ENCODE peak calls at places on chromosomes 5 and 9, in six cellular contexts. One of them, this sample, is unnamed.
A peak's percentile ranks its signal among the peaks of the same experiment; 100 is the strongest.

GRCh38 chr5:119353686-119354366 is 2.0 kb upstream of the TNFAIP8 start:
- ATAC-seq in HCT116: no peak
- ATAC-seq in GM12878: peak; percentile 72
- ATAC-seq in HepG2: no peak
- ATAC-seq in GM23338: no peak
- ATAC-seq in upper lobe of left lung: no peak
- ATAC-seq in this sample: no peak

GRCh38 chr9:111937781-111938426 is 41.3 kb downstream of the UGCG start:
- ATAC-seq in HCT116: no peak
- ATAC-seq in GM12878: peak; percentile 90
- ATAC-seq in HepG2: no peak
- ATAC-seq in GM23338: no peak
- ATAC-seq in upper lobe of left lung: peak; percentile 82
- ATAC-seq in this sample: no peak

GRCh38 chr5:177419045-177419444 is 7.4 kb upstream of the GRK6 start:
- ATAC-seq in HCT116: no peak
- ATAC-seq in GM12878: no peak
- ATAC-seq in HepG2: no peak
- ATAC-seq in GM23338: no peak
- ATAC-seq in upper lobe of left lung: no peak
- ATAC-seq in this sample: peak; percentile 41

GRCh38 chr5:78893959-78894676 is 91.0 kb downstream of the ARSB start:
- ATAC-seq in HCT116: no peak
- ATAC-seq in GM12878: peak; percentile 92
- ATAC-seq in HepG2: no peak
- ATAC-seq in GM23338: no peak
- ATAC-seq in upper lobe of left lung: no peak
- ATAC-seq in this sample: no peak

GRCh38 chr9:128689820-128690683 is 1.0 kb downstream of the SET start:
- ATAC-seq in HCT116: peak; percentile 8
- ATAC-seq in GM12878: no peak
- ATAC-seq in HepG2: no peak
- ATAC-seq in GM23338: peak; percentile 1
- ATAC-seq in upper lobe of left lung: no peak
- ATAC-seq in this sample: no peak

GRCh38 chr9:22050924-22051323 is 41.8 kb upstream of the CDKN2B start:
- ATAC-seq in HCT116: no peak
- ATAC-seq in GM12878: peak; percentile 76
- ATAC-seq in HepG2: no peak
- ATAC-seq in GM23338: no peak
- ATAC-seq in upper lobe of left lung: no peak
- ATAC-seq in this sample: no peak

GRCh38 chr9:21080793-21081192 is 3.1 kb upstream of the IFNB1 start:
- ATAC-seq in HCT116: no peak
- ATAC-seq in GM12878: no peak
- ATAC-seq in HepG2: no peak
- ATAC-seq in GM23338: no peak
- ATAC-seq in upper lobe of left lung: no peak
- ATAC-seq in this sample: no peak

GRCh38 chr5:113068559-113068958 is 92.0 kb downstream of the DCP2 start:
- ATAC-seq in HCT116: no peak
- ATAC-seq in GM12878: no peak
- ATAC-seq in HepG2: no peak
- ATAC-seq in GM23338: no peak
- ATAC-seq in upper lobe of left lung: no peak
- ATAC-seq in this sample: no peak

GRCh38 chr9:37335238-37335637 is 87.3 kb upstream of the GRHPR start:
- ATAC-seq in HCT116: no peak
- ATAC-seq in GM12878: no peak
- ATAC-seq in HepG2: no peak
- ATAC-seq in GM23338: no peak
- ATAC-seq in upper lobe of left lung: no peak
- ATAC-seq in this sample: no peak

GRCh38 chr5:75668988-75669760 is 48.1 kb downstream of the POC5 start:
- ATAC-seq in HCT116: no peak
- ATAC-seq in GM12878: peak; percentile 97
- ATAC-seq in HepG2: peak; percentile 92
- ATAC-seq in GM23338: peak; percentile 69
- ATAC-seq in upper lobe of left lung: peak; percentile 59
- ATAC-seq in this sample: peak; percentile 58

GRCh38 chr5:34684281-34684979 is 28.3 kb downstream of the RAI14 start:
- ATAC-seq in HCT116: peak; percentile 36
- ATAC-seq in GM12878: no peak
- ATAC-seq in HepG2: peak; percentile 27
- ATAC-seq in GM23338: peak; percentile 57
- ATAC-seq in upper lobe of left lung: no peak
- ATAC-seq in this sample: no peak

GRCh38 chr5:9437741-9438240 is 108.1 kb downstream of the SEMA5A start:
- ATAC-seq in HCT116: no peak
- ATAC-seq in GM12878: no peak
- ATAC-seq in HepG2: no peak
- ATAC-seq in GM23338: no peak
- ATAC-seq in upper lobe of left lung: peak; percentile 36
- ATAC-seq in this sample: peak; percentile 73

GRCh38 chr9:87554177-87554940 is 56.7 kb downstream of the DAPK1 start:
- ATAC-seq in HCT116: no peak
- ATAC-seq in GM12878: no peak
- ATAC-seq in HepG2: no peak
- ATAC-seq in GM23338: no peak
- ATAC-seq in upper lobe of left lung: peak; percentile 31
- ATAC-seq in this sample: no peak

GRCh38 chr9:5949103-5949699 is 58.5 kb downstream of the MLANA start:
- ATAC-seq in HCT116: no peak
- ATAC-seq in GM12878: peak; percentile 79
- ATAC-seq in HepG2: no peak
- ATAC-seq in GM23338: no peak
- ATAC-seq in upper lobe of left lung: peak; percentile 68
- ATAC-seq in this sample: no peak

GRCh38 chr5:74252033-74252430 is 388.5 kb downstream of the ENC1 start:
- ATAC-seq in HCT116: no peak
- ATAC-seq in GM12878: no peak
- ATAC-seq in HepG2: no peak
- ATAC-seq in GM23338: no peak
- ATAC-seq in upper lobe of left lung: peak; percentile 41
- ATAC-seq in this sample: no peak

GRCh38 chr5:161660806-161661205 is 24.7 kb upstream of the GABRA6 start:
- ATAC-seq in HCT116: no peak
- ATAC-seq in GM12878: no peak
- ATAC-seq in HepG2: no peak
- ATAC-seq in GM23338: no peak
- ATAC-seq in upper lobe of left lung: no peak
- ATAC-seq in this sample: no peak

GRCh38 chr5:78327761-78328510 is 32.5 kb upstream of the SCAMP1 start:
- ATAC-seq in HCT116: no peak
- ATAC-seq in GM12878: no peak
- ATAC-seq in HepG2: no peak
- ATAC-seq in GM23338: no peak
- ATAC-seq in upper lobe of left lung: no peak
- ATAC-seq in this sample: no peak

GRCh38 chr9:21591221-21592062 is 109.3 kb upstream of the IFNE start:
- ATAC-seq in HCT116: peak; percentile 82
- ATAC-seq in GM12878: peak; percentile 56
- ATAC-seq in HepG2: peak; percentile 60
- ATAC-seq in GM23338: peak; percentile 82
- ATAC-seq in upper lobe of left lung: peak; percentile 96
- ATAC-seq in this sample: peak; percentile 91

GRCh38 chr5:81852277-81853004 is 101.5 kb upstream of the SSBP2 start:
- ATAC-seq in HCT116: peak; percentile 28
- ATAC-seq in GM12878: peak; percentile 34
- ATAC-seq in HepG2: no peak
- ATAC-seq in GM23338: peak; percentile 52
- ATAC-seq in upper lobe of left lung: peak; percentile 11
- ATAC-seq in this sample: no peak

GRCh38 chr5:61429906-61430305 is 97.8 kb downstream of the ZSWIM6 start:
- ATAC-seq in HCT116: no peak
- ATAC-seq in GM12878: no peak
- ATAC-seq in HepG2: no peak
- ATAC-seq in GM23338: no peak
- ATAC-seq in upper lobe of left lung: no peak
- ATAC-seq in this sample: no peak

GRCh38 chr9:98852961-98853360 is 45.5 kb downstream of the GALNT12 start:
- ATAC-seq in HCT116: no peak
- ATAC-seq in GM12878: no peak
- ATAC-seq in HepG2: no peak
- ATAC-seq in GM23338: no peak
- ATAC-seq in upper lobe of left lung: no peak
- ATAC-seq in this sample: no peak

GRCh38 chr5:35316611-35317307 is 86.5 kb upstream of the PRLR start:
- ATAC-seq in HCT116: no peak
- ATAC-seq in GM12878: peak; percentile 32
- ATAC-seq in HepG2: no peak
- ATAC-seq in GM23338: no peak
- ATAC-seq in upper lobe of left lung: no peak
- ATAC-seq in this sample: no peak

GRCh38 chr5:140240987-140241706 is 61.8 kb downstream of the PFDN1 start:
- ATAC-seq in HCT116: peak; percentile 73
- ATAC-seq in GM12878: no peak
- ATAC-seq in HepG2: peak; percentile 75
- ATAC-seq in GM23338: peak; percentile 74
- ATAC-seq in upper lobe of left lung: peak; percentile 53
- ATAC-seq in this sample: peak; percentile 81

GRCh38 chr9:35619800-35620158 is 1.6 kb upstream of the CD72 start:
- ATAC-seq in HCT116: no peak
- ATAC-seq in GM12878: peak; percentile 54
- ATAC-seq in HepG2: no peak
- ATAC-seq in GM23338: no peak
- ATAC-seq in upper lobe of left lung: no peak
- ATAC-seq in this sample: no peak

GRCh38 chr5:100950975-100951374 is 47.9 kb upstream of the ST8SIA4 start:
- ATAC-seq in HCT116: no peak
- ATAC-seq in GM12878: no peak
- ATAC-seq in HepG2: no peak
- ATAC-seq in GM23338: no peak
- ATAC-seq in upper lobe of left lung: peak; percentile 61
- ATAC-seq in this sample: no peak

GRCh38 chr9:14198544-14199510 is 115.1 kb downstream of the NFIB start:
- ATAC-seq in HCT116: no peak
- ATAC-seq in GM12878: no peak
- ATAC-seq in HepG2: no peak
- ATAC-seq in GM23338: peak; percentile 55
- ATAC-seq in upper lobe of left lung: peak; percentile 81
- ATAC-seq in this sample: peak; percentile 76

GRCh38 chr9:107546859-107547258 is 57.3 kb upstream of the KLF4 start:
- ATAC-seq in HCT116: no peak
- ATAC-seq in GM12878: no peak
- ATAC-seq in HepG2: peak; percentile 88
- ATAC-seq in GM23338: no peak
- ATAC-seq in upper lobe of left lung: no peak
- ATAC-seq in this sample: no peak

GRCh38 chr5:142106061-142106460 is 2.5 kb upstream of the NDFIP1 start:
- ATAC-seq in HCT116: no peak
- ATAC-seq in GM12878: no peak
- ATAC-seq in HepG2: no peak
- ATAC-seq in GM23338: no peak
- ATAC-seq in upper lobe of left lung: peak; percentile 41
- ATAC-seq in this sample: peak; percentile 49
- TF ChIP-seq POLR2AphosphoS5 in HCT116: no peak
- TF ChIP-seq POLR2AphosphoS5 in GM12878: no peak
- TF ChIP-seq POLR2AphosphoS5 in HepG2: no peak
- TF ChIP-seq POLR2AphosphoS5 in GM23338: no peak
- TF ChIP-seq POLR2AphosphoS5 in upper lobe of left lung: no peak
- TF ChIP-seq POLR2AphosphoS5 in this sample: peak; percentile 65

GRCh38 chr5:56097055-56097454 is 102.3 kb upstream of the IL6ST start:
- ATAC-seq in HCT116: no peak
- ATAC-seq in GM12878: no peak
- ATAC-seq in HepG2: no peak
- ATAC-seq in GM23338: no peak
- ATAC-seq in upper lobe of left lung: no peak
- ATAC-seq in this sample: no peak
- H3K4me1 ChIP-seq in HCT116: peaks cover 5% of the 10 kb centered on the region
- H3K4me1 ChIP-seq in GM12878: peaks cover 21% of the 10 kb centered on the region
- H3K4me1 ChIP-seq in HepG2: peaks cover 56% of the 10 kb centered on the region
- H3K4me1 ChIP-seq in GM23338: no peaks in the 10 kb centered on the region
- H3K4me1 ChIP-seq in upper lobe of left lung: peaks cover 7% of the 10 kb centered on the region
- H3K4me1 ChIP-seq in this sample: peaks cover 3% of the 10 kb centered on the region

GRCh38 chr9:70902171-70902570 is 219.2 kb downstream of the TRPM3 start:
- ATAC-seq in HCT116: no peak
- ATAC-seq in GM12878: no peak
- ATAC-seq in HepG2: no peak
- ATAC-seq in GM23338: no peak
- ATAC-seq in upper lobe of left lung: no peak
- ATAC-seq in this sample: no peak
- H3K27ac ChIP-seq in HCT116: no peak overlapping the region
- H3K27ac ChIP-seq in GM12878: no peak overlapping the region
- H3K27ac ChIP-seq in HepG2: no peak overlapping the region
- H3K27ac ChIP-seq in GM23338: no peak overlapping the region
- H3K27ac ChIP-seq in upper lobe of left lung: no peak overlapping the region
- H3K27ac ChIP-seq in this sample: no peak overlapping the region

GRCh38 chr5:142356716-142357468 is 32.1 kb upstream of the SPRY4 start:
- ATAC-seq in HCT116: peak; percentile 67
- ATAC-seq in GM12878: peak; percentile 93
- ATAC-seq in HepG2: peak; percentile 64
- ATAC-seq in GM23338: peak; percentile 75
- ATAC-seq in upper lobe of left lung: peak; percentile 92
- ATAC-seq in this sample: peak; percentile 91
- TF ChIP-seq POLR2AphosphoS5 in HCT116: peak; percentile 82
- TF ChIP-seq POLR2AphosphoS5 in GM12878: peak; percentile 34
- TF ChIP-seq POLR2AphosphoS5 in HepG2: peak; percentile 43
- TF ChIP-seq POLR2AphosphoS5 in GM23338: no peak
- TF ChIP-seq POLR2AphosphoS5 in upper lobe of left lung: peak; percentile 70
- TF ChIP-seq POLR2AphosphoS5 in this sample: peak; percentile 59